ENCODE peak calls at places on chromosomes 5 and 9, in four cellular contexts. H is fibroblast of lung, Q is AG09309, S is left ventricle myocardium inferior. U is an unnamed sample.

GRCh38 chr9:71326360-71326759 is 204.9 kb upstream of the TRPM3 start:
- DNase-seq in H (no peak), Q (no peak), S (no peak), U (no peak)

GRCh38 chr5:172658869-172659513 is 17.9 kb downstream of the NEURL1B start:
- DNase-seq in H (no peak), Q (no peak), S (peak), U (no peak)

GRCh38 chr9:126919193-126919592 is 4.6 kb downstream of the RALGPS1 start:
- DNase-seq in H (no peak), Q (no peak), S (no peak), U (no peak)

GRCh38 chr5:54311178-54311811 is 922 bp upstream of the ARL15 start:
- DNase-seq in H (peak), Q (no peak), S (no peak), U (peak)

GRCh38 chr9:3758816-3759576 is 233.2 kb upstream of the RFX3 start:
- DNase-seq in H (peak), Q (no peak), S (no peak), U (peak)

GRCh38 chr5:157431544-157432200 is 28.3 kb upstream of the NIPAL4 start:
- DNase-seq in H (peak), Q (peak), S (no peak), U (peak)

GRCh38 chr9:20624201-20625002 is 2.1 kb upstream of the MLLT3 start:
- DNase-seq in H (peak), Q (no peak), S (peak), U (peak)

GRCh38 chr5:138458856-138459255 is 6.4 kb upstream of the EGR1 start:
- DNase-seq in H (no peak), Q (no peak), S (no peak), U (no peak)

GRCh38 chr9:137076636-137077009 is 694 bp upstream of the UAP1L1 start:
- DNase-seq in H (no peak), Q (no peak), S (no peak), U (no peak)

GRCh38 chr5:115194671-115195070 is 25.0 kb upstream of the TRIM36 start:
- DNase-seq in H (no peak), Q (peak), S (no peak), U (no peak)

GRCh38 chr5:55030220-55030619 is 6.2 kb downstream of the GZMK start:
- DNase-seq in H (no peak), Q (no peak), S (no peak), U (peak)

GRCh38 chr9:113602126-113603119 is 138.9 kb downstream of the RGS3 start:
- DNase-seq in H (peak), Q (no peak), S (peak), U (peak)

GRCh38 chr9:124344291-124345050 is 70.8 kb downstream of the PSMB7 start:
- DNase-seq in H (no peak), Q (no peak), S (peak), U (no peak)

GRCh38 chr9:135823036-135823435 is 84.3 kb downstream of the CAMSAP1 start:
- DNase-seq in H (no peak), Q (no peak), S (no peak), U (no peak)

GRCh38 chr5:120509056-120509455 is 45.0 kb downstream of the PRR16 start:
- DNase-seq in H (peak), Q (peak), S (no peak), U (peak)

GRCh38 chr9:95103385-95104087 is 214.0 kb downstream of the FANCC start:
- DNase-seq in H (peak), Q (no peak), S (peak), U (no peak)

GRCh38 chr9:89234636-89235035 is 56.0 kb upstream of the SHC3 start:
- DNase-seq in H (peak), Q (no peak), S (no peak), U (no peak)

GRCh38 chr9:93659044-93659836 is 82.9 kb downstream of the PHF2 start:
- DNase-seq in H (no peak), Q (no peak), S (peak), U (no peak)

GRCh38 chr9:106859957-106860715 is 2.8 kb upstream of the ZNF462 start:
- DNase-seq in H (peak), Q (no peak), S (peak), U (no peak)

GRCh38 chr5:141513627-141514329 is 24.9 kb downstream of the PCDHGC5 start:
- DNase-seq in H (peak), Q (peak), S (peak), U (peak)

GRCh38 chr9:126148994-126149393 is 177.6 kb upstream of the MVB12B start:
- DNase-seq in H (no peak), Q (no peak), S (no peak), U (no peak)

GRCh38 chr9:4666042-4666699 is at the start of gene SPATA6L:
- DNase-seq in H (peak), Q (no peak), S (peak), U (peak)

GRCh38 chr5:164861610-164862009 is 1356.2 kb downstream of the MAT2B start:
- DNase-seq in H (no peak), Q (no peak), S (no peak), U (no peak)

GRCh38 chr9:32931129-32931528 is 70.3 kb downstream of the APTX start:
- DNase-seq in H (no peak), Q (no peak), S (no peak), U (no peak)

GRCh38 chr9:93896093-93896492 is 59.1 kb downstream of the BARX1 start:
- DNase-seq in H (no peak), Q (no peak), S (no peak), U (no peak)

GRCh38 chr9:37451628-37452027 is 13.6 kb downstream of the ZBTB5 start:
- DNase-seq in H (no peak), Q (no peak), S (no peak), U (no peak)

DNA sequence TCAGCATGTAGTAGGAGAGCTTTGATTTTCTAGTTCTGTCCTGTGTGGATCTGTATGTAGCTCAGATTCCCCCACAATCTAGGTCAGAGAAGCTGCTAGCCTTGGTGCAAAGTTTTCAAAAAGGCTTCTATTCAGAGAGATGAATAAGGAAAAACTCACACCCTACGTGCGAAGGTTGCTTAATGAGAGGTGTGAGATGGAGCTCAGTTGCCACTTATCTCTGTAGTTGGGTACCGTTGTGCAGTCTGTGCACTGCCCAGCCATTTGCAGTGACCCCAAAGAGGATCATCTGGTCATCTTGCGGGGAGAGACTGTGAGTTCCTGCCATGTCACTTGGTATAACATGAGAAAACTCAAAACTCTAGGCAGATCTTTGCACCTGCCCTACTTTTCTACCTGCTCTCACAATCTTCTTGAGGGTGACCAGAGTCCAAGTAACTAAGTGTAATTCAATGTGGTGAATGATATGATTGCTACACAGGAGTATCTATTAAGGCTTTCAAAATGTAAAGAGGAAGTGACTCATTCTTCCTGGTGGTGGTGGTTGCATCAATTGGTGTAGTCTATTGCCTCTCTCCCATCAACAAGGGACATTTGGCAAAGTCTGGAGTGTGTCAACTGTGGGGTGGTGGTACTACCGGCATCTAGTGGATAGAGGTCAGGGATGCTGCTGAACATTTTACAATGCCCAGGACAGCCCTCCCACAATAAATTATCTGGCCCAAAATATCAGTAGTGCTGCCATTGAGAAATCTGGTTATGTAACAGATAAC is 65.2 kb downstream of the TMC1 start:
- DNase-seq in H (peak), Q (peak), S (no peak), U (peak)
- TF ChIP-seq CTCF in H (peak), Q (peak), S (no peak), U (peak)

DNA sequence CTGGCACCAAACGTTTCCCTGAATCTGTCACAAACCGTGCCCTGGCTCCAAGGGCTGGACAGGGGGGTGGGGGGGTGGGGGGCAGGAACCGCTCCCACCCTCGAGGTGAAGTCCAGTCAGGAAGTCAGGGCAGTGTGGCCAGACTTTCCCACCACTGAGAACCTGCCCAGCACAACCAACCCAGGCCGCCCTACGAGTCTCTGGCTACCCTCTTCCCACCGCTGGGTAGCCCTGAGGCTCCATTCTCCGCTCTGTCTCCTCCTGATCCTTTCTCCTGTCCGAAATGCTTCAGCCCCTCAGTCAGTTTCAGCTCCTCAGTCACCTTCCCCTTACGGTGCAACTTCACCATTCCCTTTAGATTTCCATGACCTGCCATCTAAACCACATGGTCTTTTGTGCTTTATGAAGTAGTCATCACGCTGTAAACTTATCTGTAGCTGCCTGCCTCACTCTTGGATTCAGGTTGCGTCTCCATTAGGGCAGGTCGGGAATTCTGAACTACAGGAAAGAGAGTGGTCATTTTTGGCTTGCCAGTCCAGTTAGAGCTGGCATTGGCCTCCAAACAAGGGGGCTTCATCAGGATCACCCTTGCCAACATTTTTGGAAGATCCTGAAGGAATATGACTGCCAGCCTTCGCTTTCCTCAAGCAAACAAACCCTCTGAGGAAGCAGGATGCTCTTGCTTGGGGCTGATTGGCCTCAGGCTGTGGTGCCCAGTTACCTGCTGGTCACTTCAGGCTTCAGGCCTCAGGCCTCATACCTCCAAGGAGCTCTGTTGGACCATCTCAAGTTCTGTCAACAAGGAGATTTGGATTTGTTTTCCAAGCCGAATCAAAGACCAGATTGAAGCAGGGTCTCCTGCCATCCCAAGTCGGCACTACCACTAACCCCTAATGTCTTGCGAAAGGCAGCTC is 794 bp upstream of the DCAF12 start:
- DNase-seq in H (no peak), Q (no peak), S (no peak), U (no peak)
- H3K4me3 ChIP-seq in H (peak), Q (peak), S (peak), U (peak)

GRCh38 chr9:21964925-21965385 is 29.2 kb downstream of the CDKN2A start:
- DNase-seq in H (peak), Q (no peak), S (no peak), U (peak)

GRCh38 chr9:21966140-21966851 is 27.9 kb downstream of the CDKN2A start:
- DNase-seq in H (no peak), Q (no peak), S (no peak), U (no peak)

GRCh38 chr9:21967707-21968106 is 26.5 kb downstream of the CDKN2A start:
- DNase-seq in H (no peak), Q (no peak), S (no peak), U (no peak)

GRCh38 chr9:21967169-21967568 is 27.0 kb downstream of the CDKN2A start:
- DNase-seq in H (no peak), Q (no peak), S (no peak), U (no peak)

DNA sequence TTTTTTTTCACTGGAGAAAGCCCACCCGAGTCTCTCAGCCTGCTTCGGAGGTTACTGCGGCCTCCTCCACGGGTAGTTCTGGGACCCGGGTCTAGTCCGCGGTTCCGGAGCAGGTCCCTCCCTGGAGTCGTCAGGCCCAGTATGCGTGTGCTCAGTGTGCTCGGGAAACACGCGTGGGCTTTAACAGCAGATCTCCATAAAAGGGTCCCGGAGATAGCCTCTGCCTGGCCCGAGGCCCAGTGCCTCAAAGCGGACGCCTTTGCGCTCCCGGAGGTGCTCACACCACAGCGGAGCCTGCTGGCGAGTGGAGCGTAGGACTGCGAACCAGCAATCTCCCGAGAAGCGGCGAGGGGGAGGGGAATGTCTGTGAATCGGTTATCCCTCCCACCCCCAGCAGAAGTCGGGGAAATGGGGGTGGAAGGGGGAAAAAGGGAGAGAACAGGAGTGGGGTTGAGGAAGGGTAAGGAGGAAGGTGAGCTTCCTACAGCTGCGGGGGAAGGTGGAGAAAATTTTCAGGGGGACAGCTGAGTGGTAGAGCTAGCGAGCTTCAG is 28.7 kb downstream of the CDKN2A start:
- DNase-seq in H (peak), Q (no peak), S (no peak), U (peak)
- TF ChIP-seq CTCF in H (peak), Q (peak), S (peak), U (peak)

GRCh38 chr9:35920004-35920658 is 10.8 kb downstream of the SPAAR start:
- DNase-seq in H (no peak), Q (no peak), S (no peak), U (peak)
- H3K4me3 ChIP-seq in H (no peak), Q (no peak), S (no peak), U (no peak)

GRCh38 chr9:8852301-8852864 is 1052.8 kb upstream of the DMAC1 start:
- DNase-seq in H (no peak), Q (no peak), S (no peak), U (no peak)

GRCh38 chr9:8858250-8859161 is 1058.9 kb upstream of the DMAC1 start:
- DNase-seq in H (no peak), Q (no peak), S (no peak), U (no peak)

GRCh38 chr9:8856686-8857329 is 1057.2 kb upstream of the DMAC1 start:
- DNase-seq in H (no peak), Q (no peak), S (no peak), U (no peak)

GRCh38 chr9:8857330-8858249 is 1058.0 kb upstream of the DMAC1 start:
- DNase-seq in H (peak), Q (no peak), S (peak), U (peak)

GRCh38 chr9:8855046-8855445 is 1055.5 kb upstream of the DMAC1 start:
- DNase-seq in H (peak), Q (no peak), S (no peak), U (peak)
- TF ChIP-seq CTCF in H (peak), Q (peak), S (peak), U (peak)

GRCh38 chr9:122875523-122875922 is 29.6 kb downstream of the RC3H2 start:
- DNase-seq in H (no peak), Q (no peak), S (no peak), U (no peak)
- H3K4me3 ChIP-seq in H (no peak), Q (no peak), S (no peak), U (no peak)